ENCODE peak calls at places on chromosome 20, in nine cellular contexts. I is OCI-LY7, L is tibial nerve, U is neural progenitor cell, W is mammary epithelial cell, R is uterus, C is lower lobe of right lung, H is DND-41, Q is dorsolateral prefrontal cortex. Z is an unnamed sample.

GRCh38 chr20:33351696-33352095 is 49.6 kb downstream of the CDK5RAP1 start:
- DNase-seq in L (no peak), C (no peak), R (no peak), H (no peak), U (no peak), I (no peak), Q (no peak), W (no peak), Z (no peak)

GRCh38 chr20:549720-550496 is 6.3 kb upstream of the CSNK2A1 start:
- DNase-seq in R (no peak), C (no peak), H (no peak), U (no peak), W (no peak), I (no peak), L (no peak), Q (no peak), Z (no peak)

GRCh38 chr20:32893263-32893877 is 34.6 kb downstream of the EFCAB8 start:
- DNase-seq in U (no peak), H (no peak), I (no peak), C (no peak), Q (no peak), W (no peak), L (no peak), R (no peak), Z (no peak)

GRCh38 chr20:58850693-58851174 is at the start of gene GNAS-AS1:
- DNase-seq in H (no peak), U (peak; percentile 91), L (peak; percentile 64), R (peak; percentile 78), C (peak; percentile 74), Q (peak; percentile 66), I (peak; percentile 90), W (peak; percentile 63), Z (peak; percentile 46)

GRCh38 chr20:37522258-37523011 is 1.4 kb downstream of the NNAT start:
- DNase-seq in R (no peak), U (no peak), I (no peak), C (peak; percentile 82), W (peak; percentile 81), L (no peak), H (no peak), Q (no peak), Z (peak; percentile 14)

GRCh38 chr20:10622657-10623418 is 51.0 kb downstream of the JAG1 start:
- DNase-seq in H (no peak), I (no peak), R (peak; percentile 66), W (peak; percentile 40), Q (no peak), L (peak; percentile 63), U (no peak), C (no peak), Z (no peak)

GRCh38 chr20:49981218-49982071 is 1.3 kb upstream of the SNAI1 start:
- DNase-seq in U (peak; percentile 15), R (no peak), L (no peak), W (no peak), C (no peak), H (no peak), Q (no peak), I (no peak), Z (no peak)

GRCh38 chr20:24681634-24682495 is 212.4 kb downstream of the SYNDIG1 start:
- DNase-seq in U (no peak), Q (peak; percentile 20), C (no peak), I (no peak), R (no peak), H (no peak), L (no peak), W (no peak), Z (no peak)

GRCh38 chr20:58706150-58706892 is 13.7 kb downstream of the NPEPL1 start:
- DNase-seq in R (peak; percentile 7), L (no peak), U (no peak), C (no peak), I (no peak), H (no peak), Q (no peak), W (no peak), Z (no peak)

GRCh38 chr20:7770046-7770445 is 170.2 kb downstream of the HAO1 start:
- DNase-seq in I (peak; percentile 62), C (no peak), U (no peak), W (no peak), Q (no peak), R (no peak), H (no peak), L (no peak), Z (no peak)

GRCh38 chr20:11355338-11355737 is 562.4 kb upstream of the BTBD3 start:
- DNase-seq in W (no peak), Q (no peak), U (no peak), C (no peak), I (no peak), L (no peak), R (no peak), H (no peak), Z (no peak)

GRCh38 chr20:46802696-46803445 is 91.8 kb upstream of the EYA2 start:
- DNase-seq in Q (no peak), U (no peak), H (no peak), W (no peak), I (no peak), C (no peak), R (no peak), L (no peak), Z (no peak)

GRCh38 chr20:11108102-11108842 is 434.5 kb upstream of the JAG1 start:
- DNase-seq in C (no peak), R (no peak), U (no peak), Q (no peak), H (no peak), W (no peak), L (no peak), I (no peak), Z (no peak)

GRCh38 chr20:62632575-62632974 is 9.7 kb upstream of the SLCO4A1 start:
- DNase-seq in Q (no peak), I (no peak), U (no peak), W (no peak), H (no peak), C (no peak), R (no peak), L (no peak), Z (no peak)
- H3K27ac ChIP-seq in Q (no peak overlapping the region), I (no peak overlapping the region), U (no peak overlapping the region), W (no peak overlapping the region), H (no peak overlapping the region), C (no peak overlapping the region), R (no peak overlapping the region), L (no peak overlapping the region), Z (no peak overlapping the region)

GRCh38 chr20:51633430-51633829 is 90.9 kb upstream of the NFATC2 start:
- DNase-seq in H (no peak), Q (no peak), L (no peak), W (no peak), U (no peak), I (no peak), R (no peak), C (no peak), Z (no peak)

GRCh38 chr20:51635680-51636079 is 93.2 kb upstream of the NFATC2 start:
- DNase-seq in W (no peak), L (no peak), Q (no peak), H (no peak), U (no peak), R (no peak), I (no peak), C (no peak), Z (no peak)

GRCh38 chr20:51636123-51636522 is 93.6 kb upstream of the NFATC2 start:
- DNase-seq in W (peak; percentile 79), R (no peak), C (no peak), L (no peak), U (no peak), Q (no peak), I (no peak), H (no peak), Z (no peak)

GRCh38 chr20:51634877-51635276 is 92.4 kb upstream of the NFATC2 start:
- DNase-seq in I (no peak), Q (no peak), H (no peak), L (no peak), U (no peak), C (no peak), W (no peak), R (no peak), Z (no peak)

GRCh38 chr20:51634257-51634656 is 91.7 kb upstream of the NFATC2 start:
- DNase-seq in C (no peak), U (no peak), I (no peak), L (peak; percentile 27), Q (no peak), W (no peak), R (no peak), H (no peak), Z (no peak)
- H3K27ac ChIP-seq in C (no peak overlapping the region), U (no peak overlapping the region), I (no peak overlapping the region), L (peak overlapping the region; percentile 91), Q (no peak overlapping the region), W (no peak overlapping the region), R (peak overlapping the region; percentile 99), H (no peak overlapping the region), Z (no peak overlapping the region)

GRCh38 chr20:1964659-1965405 is 29.0 kb downstream of the PDYN start:
- DNase-seq in Q (no peak), H (no peak), U (peak; percentile 58), I (no peak), W (no peak), L (no peak), C (no peak), R (no peak), Z (no peak)
- H3K27ac ChIP-seq in Q (no peak overlapping the region), H (no peak overlapping the region), U (no peak overlapping the region), I (no peak overlapping the region), W (no peak overlapping the region), L (no peak overlapping the region), C (peak overlapping the region; percentile 27), R (no peak overlapping the region), Z (no peak overlapping the region)

GRCh38 chr20:53778041-53778516 is 184.4 kb upstream of the ZNF217 start:
- DNase-seq in L (no peak), H (no peak), I (no peak), C (no peak), Q (no peak), U (no peak), R (no peak), W (no peak), Z (no peak)

GRCh38 chr20:53769041-53769440 is 175.4 kb upstream of the ZNF217 start:
- DNase-seq in R (no peak), W (no peak), C (no peak), U (no peak), Q (no peak), H (no peak), I (no peak), L (no peak), Z (no peak)

GRCh38 chr20:53774487-53775203 is 181.0 kb upstream of the ZNF217 start:
- DNase-seq in I (no peak), W (peak; percentile 92), R (no peak), L (no peak), U (no peak), H (no peak), C (no peak), Q (no peak), Z (no peak)

GRCh38 chr20:53776858-53777257 is 183.2 kb upstream of the ZNF217 start:
- DNase-seq in I (no peak), W (no peak), R (no peak), H (no peak), Q (no peak), C (no peak), L (no peak), U (no peak), Z (no peak)

DNA sequence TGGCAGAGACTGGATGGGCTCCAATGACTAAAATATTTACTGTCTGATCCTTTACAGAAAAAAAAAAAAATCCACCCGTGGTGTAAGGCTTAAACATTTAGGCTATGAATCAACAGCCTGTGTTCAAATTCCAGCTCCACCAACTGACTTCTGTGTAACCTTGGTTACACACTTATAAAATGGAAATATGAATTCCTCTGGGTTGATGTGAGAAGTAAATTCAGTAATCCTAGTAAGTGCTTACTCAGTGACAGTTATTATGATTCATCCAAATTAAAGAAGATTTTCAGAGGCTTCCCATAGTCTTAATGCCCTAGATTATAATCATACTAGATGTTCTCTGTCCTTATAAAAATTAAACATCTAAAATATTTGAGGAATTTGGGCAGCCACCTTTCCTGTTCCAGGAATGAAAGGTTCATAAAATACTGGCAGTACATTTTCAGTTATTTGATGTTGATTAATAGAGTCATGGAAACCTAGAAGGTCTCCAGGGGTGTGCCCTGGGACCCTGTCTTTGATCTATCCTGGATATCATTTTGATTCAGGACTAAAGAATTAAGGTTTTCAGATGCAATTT is 180.2 kb upstream of the ZNF217 start:
- DNase-seq in C (no peak), W (peak; percentile 94), L (no peak), H (no peak), Q (no peak), R (no peak), I (no peak), U (no peak), Z (no peak)
- H3K27ac ChIP-seq in C (no peak overlapping the region), W (peak overlapping the region; percentile 100), L (peak overlapping the region; percentile 54), H (no peak overlapping the region), Q (no peak overlapping the region), R (no peak overlapping the region), I (no peak overlapping the region), U (no peak overlapping the region), Z (no peak overlapping the region)

Z was measured in substantia nigra.